ENCODE peak calls at places on chromosome 2, in eight cellular contexts. X is psoas muscle, W is IMR-90, A is lower leg skin, R is heart right ventricle, K is mammary epithelial cell, J is endothelial cell, Z is heart left ventricle. P is an unnamed sample.

GRCh38 chr2:104164721-104165252 is 689.1 kb upstream of the POU3F3 start:
- DNase-seq in X (no peak), W (no peak), A (no peak), R (no peak), K (no peak), J (no peak), Z (no peak), P (no peak)

GRCh38 chr2:130387071-130387400 is 31.2 kb downstream of the PTPN18 start:
- DNase-seq in X (peak), W (no peak), A (no peak), R (peak), K (no peak), J (no peak), Z (no peak), P (no peak)

GRCh38 chr2:73418343-73418742 is 32.7 kb downstream of the ALMS1 start:
- DNase-seq in X (peak), W (peak), A (peak), R (peak), K (peak), J (no peak), Z (peak), P (no peak)

GRCh38 chr2:237291138-237291792 is 122.7 kb downstream of the COL6A3 start:
- DNase-seq in X (peak), W (peak), A (peak), R (peak), K (peak), J (no peak), Z (peak), P (peak)

GRCh38 chr2:74142340-74142739 is 5.4 kb downstream of the BOLA3 start:
- DNase-seq in X (no peak), W (no peak), A (no peak), R (no peak), K (no peak), J (peak), Z (no peak), P (no peak)

GRCh38 chr2:233829193-233830110 is 24.9 kb downstream of the HJURP start:
- DNase-seq in X (no peak), W (no peak), A (no peak), R (no peak), K (no peak), J (no peak), Z (no peak), P (no peak)

GRCh38 chr2:220224711-220225519 is 597.5 kb downstream of the SLC4A3 start:
- DNase-seq in X (no peak), W (peak), A (no peak), R (no peak), K (peak), J (no peak), Z (no peak), P (no peak)

GRCh38 chr2:11533278-11534077 is at the start of gene GREB1:
- DNase-seq in X (no peak), W (no peak), A (no peak), R (no peak), K (peak), J (no peak), Z (no peak), P (no peak)

DNA sequence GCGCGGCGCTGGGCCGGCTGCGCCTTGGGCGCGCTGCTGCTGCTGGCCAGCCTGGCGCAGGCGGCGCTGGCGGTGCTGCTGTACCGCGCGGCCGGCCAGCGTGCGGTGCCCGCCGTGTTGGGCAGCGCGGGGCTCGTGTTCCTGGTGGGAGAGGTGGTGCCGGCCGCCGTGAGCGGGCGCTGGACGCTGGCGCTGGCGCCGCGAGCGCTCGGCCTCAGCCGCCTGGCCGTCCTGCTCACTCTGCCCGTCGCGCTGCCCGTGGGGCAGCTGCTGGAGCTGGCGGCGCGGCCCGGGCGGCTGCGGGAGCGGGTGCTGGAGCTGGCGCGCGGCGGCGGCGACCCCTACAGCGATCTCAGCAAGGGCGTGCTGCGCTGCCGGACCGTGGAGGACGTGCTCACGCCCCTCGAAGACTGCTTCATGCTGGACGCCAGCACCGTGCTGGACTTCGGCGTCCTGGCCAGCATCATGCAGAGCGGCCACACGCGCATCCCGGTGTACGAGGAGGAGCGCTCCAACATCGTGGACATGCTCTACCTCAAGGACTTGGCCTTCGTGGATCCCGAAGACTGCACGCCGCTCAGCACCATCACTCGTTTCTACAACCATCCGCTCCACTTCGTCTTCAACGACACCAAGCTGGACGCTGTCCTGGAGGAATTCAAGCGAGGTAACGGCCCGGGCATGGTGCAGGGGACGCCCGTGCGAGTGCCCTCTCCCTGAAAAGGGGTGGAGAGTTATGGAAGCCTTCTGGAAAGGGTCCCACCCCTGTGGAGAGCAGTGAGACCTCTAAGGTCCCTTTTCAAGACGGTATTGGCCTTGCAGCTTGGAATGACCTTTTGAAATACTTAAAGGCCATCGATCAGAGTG is 1.0 kb downstream of the CNNM3 start:
- DNase-seq in X (no peak), W (peak), A (no peak), R (no peak), K (peak), J (no peak), Z (no peak), P (peak)
- TF ChIP-seq CTCF in X (no peak), W (no peak), A (no peak), R (no peak), K (no peak), J (no peak), Z (no peak), P (no peak)

GRCh38 chr2:59413751-59414570 is 1139.5 kb downstream of the BCL11A start:
- DNase-seq in X (no peak), W (no peak), A (no peak), R (no peak), K (no peak), J (no peak), Z (no peak), P (no peak)
- TF ChIP-seq CTCF in X (no peak), W (no peak), A (no peak), R (no peak), K (no peak), J (no peak), Z (no peak), P (no peak)

DNA sequence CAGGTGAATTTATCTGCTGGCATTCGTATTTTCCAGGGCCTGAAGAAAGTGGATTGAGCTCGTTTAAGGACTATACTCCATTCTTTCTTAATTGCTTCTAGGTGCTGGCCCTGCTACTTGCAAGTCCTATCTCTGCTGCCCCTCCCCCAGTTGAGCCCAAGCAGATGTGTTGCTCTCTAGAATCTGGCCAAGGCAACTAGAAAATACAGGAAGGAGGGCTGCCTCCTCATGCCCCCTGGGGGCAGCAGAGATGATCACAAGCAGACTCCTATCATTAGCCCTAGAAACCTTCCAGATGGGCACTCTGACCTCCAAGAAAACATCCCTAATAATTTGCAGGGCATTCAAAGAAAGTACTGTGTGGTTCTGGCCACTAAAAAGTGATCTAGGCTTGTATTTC is 72.5 kb upstream of the CYP26B1 start:
- DNase-seq in X (no peak), W (no peak), A (no peak), R (no peak), K (no peak), J (peak), Z (no peak), P (peak)
- TF ChIP-seq CTCF in X (no peak), W (peak), A (no peak), R (no peak), K (peak), J (peak), Z (no peak), P (peak)

DNA sequence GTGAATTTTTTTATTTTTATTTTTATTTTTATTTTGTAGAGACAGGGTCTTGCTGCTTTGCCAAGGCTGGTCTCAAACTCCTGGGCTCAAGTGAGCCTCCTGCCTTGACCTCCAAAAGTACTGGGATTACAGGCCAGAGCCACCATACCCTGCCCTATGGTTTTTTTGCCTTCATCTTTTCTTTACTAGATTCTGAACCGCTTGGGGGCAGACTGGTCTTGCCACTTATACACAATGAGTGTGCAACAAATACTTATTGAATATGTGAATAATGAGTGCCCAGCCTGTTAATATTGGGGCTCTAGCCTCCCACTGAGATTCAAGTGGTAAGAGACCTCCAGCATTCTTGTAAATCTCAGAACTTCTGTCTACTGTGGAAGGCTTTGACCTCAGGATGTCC is 3.9 kb downstream of the NCK2 start:
- DNase-seq in X (no peak), W (no peak), A (no peak), R (no peak), K (peak), J (no peak), Z (no peak), P (peak)
- TF ChIP-seq CTCF in X (no peak), W (no peak), A (no peak), R (no peak), K (peak), J (no peak), Z (no peak), P (no peak)

P was measured in Calu3.